ENCODE peak calls at places on chromosome 7, in five cellular contexts. One of them, this sample, is unnamed.

GRCh38 chr7:106542550-106543220 is 118.3 kb downstream of the CCDC71L start:
- DNase-seq in neuronal stem cell: peak; percentile 6
- DNase-seq in H9: peak; percentile 71
- DNase-seq in IMR-90: peak; percentile 89
- DNase-seq in H1: no peak
- DNase-seq in this sample: peak; percentile 86

GRCh38 chr7:157278791-157279678 is 57.8 kb upstream of the DNAJB6 start:
- DNase-seq in H1: no peak
- DNase-seq in H9: peak; percentile 65
- DNase-seq in neuronal stem cell: no peak
- DNase-seq in IMR-90: no peak
- DNase-seq in this sample: no peak

GRCh38 chr7:421056-421991 is 98.3 kb downstream of the PDGFA start:
- DNase-seq in neuronal stem cell: no peak
- DNase-seq in H1: peak; percentile 55
- DNase-seq in H9: no peak
- DNase-seq in IMR-90: no peak
- DNase-seq in this sample: no peak

GRCh38 chr7:123570390-123571182 is 13.0 kb upstream of the NDUFA5 start:
- DNase-seq in H9: no peak
- DNase-seq in neuronal stem cell: no peak
- DNase-seq in IMR-90: no peak
- DNase-seq in H1: no peak
- DNase-seq in this sample: no peak

GRCh38 chr7:70477051-70478010 is 654.6 kb upstream of the GALNT17 start:
- DNase-seq in H1: no peak
- DNase-seq in H9: no peak
- DNase-seq in neuronal stem cell: no peak
- DNase-seq in IMR-90: no peak
- DNase-seq in this sample: no peak

GRCh38 chr7:2436341-2437104 is 33.1 kb downstream of the CHST12 start:
- DNase-seq in IMR-90: no peak
- DNase-seq in H1: no peak
- DNase-seq in neuronal stem cell: no peak
- DNase-seq in H9: no peak
- DNase-seq in this sample: no peak

GRCh38 chr7:131370523-131370968 is 42.9 kb downstream of the MKLN1 start:
- DNase-seq in H9: peak; percentile 28
- DNase-seq in H1: no peak
- DNase-seq in neuronal stem cell: no peak
- DNase-seq in IMR-90: peak; percentile 66
- DNase-seq in this sample: peak; percentile 40

GRCh38 chr7:132417037-132417906 is 159.0 kb downstream of the PLXNA4 start:
- DNase-seq in IMR-90: no peak
- DNase-seq in H9: no peak
- DNase-seq in H1: no peak
- DNase-seq in neuronal stem cell: no peak
- DNase-seq in this sample: peak; percentile 56

GRCh38 chr7:151424799-151425198 is 15.0 kb upstream of the WDR86 start:
- DNase-seq in H9: no peak
- DNase-seq in H1: no peak
- DNase-seq in neuronal stem cell: no peak
- DNase-seq in IMR-90: peak; percentile 52
- DNase-seq in this sample: peak; percentile 77

GRCh38 chr7:74173074-74173473 is 1.1 kb upstream of the EIF4H start:
- DNase-seq in H9: peak; percentile 40
- DNase-seq in IMR-90: no peak
- DNase-seq in H1: no peak
- DNase-seq in neuronal stem cell: no peak
- DNase-seq in this sample: no peak

GRCh38 chr7:151256410-151257045 is 8.0 kb upstream of the SMARCD3 start:
- DNase-seq in neuronal stem cell: no peak
- DNase-seq in IMR-90: no peak
- DNase-seq in H1: no peak
- DNase-seq in H9: no peak
- DNase-seq in this sample: no peak

GRCh38 chr7:106485031-106485551 is 175.9 kb downstream of the CCDC71L start:
- DNase-seq in H9: no peak
- DNase-seq in H1: no peak
- DNase-seq in IMR-90: peak; percentile 91
- DNase-seq in neuronal stem cell: no peak
- DNase-seq in this sample: peak; percentile 93

GRCh38 chr7:128227246-128227645 is 13.8 kb upstream of the LEP start:
- DNase-seq in IMR-90: no peak
- DNase-seq in H1: no peak
- DNase-seq in H9: no peak
- DNase-seq in neuronal stem cell: no peak
- DNase-seq in this sample: no peak

GRCh38 chr7:1964913-1965578 is 267.7 kb downstream of the MAD1L1 start:
- DNase-seq in H9: no peak
- DNase-seq in H1: no peak
- DNase-seq in IMR-90: no peak
- DNase-seq in neuronal stem cell: no peak
- DNase-seq in this sample: no peak

GRCh38 chr7:19116121-19117080 is 1.0 kb downstream of the TWIST1 start:
- DNase-seq in H9: peak; percentile 63
- DNase-seq in H1: peak; percentile 77
- DNase-seq in neuronal stem cell: peak; percentile 46
- DNase-seq in IMR-90: peak; percentile 50
- DNase-seq in this sample: peak; percentile 38

GRCh38 chr7:112283382-112283910 is 77.0 kb downstream of the ZNF277 start:
- DNase-seq in H9: no peak
- DNase-seq in neuronal stem cell: no peak
- DNase-seq in IMR-90: no peak
- DNase-seq in H1: no peak
- DNase-seq in this sample: no peak

GRCh38 chr7:69814421-69814962 is 216.2 kb downstream of the AUTS2 start:
- DNase-seq in neuronal stem cell: peak; percentile 71
- DNase-seq in H9: peak; percentile 32
- DNase-seq in H1: no peak
- DNase-seq in IMR-90: no peak
- DNase-seq in this sample: no peak

GRCh38 chr7:139118803-139119485 is 9.4 kb upstream of the ZC3HAV1 start:
- DNase-seq in neuronal stem cell: no peak
- DNase-seq in H1: no peak
- DNase-seq in IMR-90: peak; percentile 37
- DNase-seq in H9: no peak
- DNase-seq in this sample: peak; percentile 50

GRCh38 chr7:103989200-103989784 is at the start of gene RELN:
- DNase-seq in H9: peak; percentile 48
- DNase-seq in neuronal stem cell: peak; percentile 63
- DNase-seq in IMR-90: peak; percentile 17
- DNase-seq in H1: peak; percentile 74
- DNase-seq in this sample: peak; percentile 19

GRCh38 chr7:74148491-74148890 is 25.7 kb upstream of the EIF4H start:
- DNase-seq in H1: no peak
- DNase-seq in neuronal stem cell: no peak
- DNase-seq in H9: no peak
- DNase-seq in IMR-90: no peak
- DNase-seq in this sample: no peak

GRCh38 chr7:56028942-56029630 is 22.2 kb downstream of the PSPH start:
- DNase-seq in H1: no peak
- DNase-seq in H9: no peak
- DNase-seq in neuronal stem cell: no peak
- DNase-seq in IMR-90: peak; percentile 93
- DNase-seq in this sample: peak; percentile 64

GRCh38 chr7:88116395-88116794 is 103.4 kb downstream of the SRI start:
- DNase-seq in IMR-90: no peak
- DNase-seq in H1: no peak
- DNase-seq in H9: no peak
- DNase-seq in neuronal stem cell: peak; percentile 4
- DNase-seq in this sample: no peak

GRCh38 chr7:65910237-65910636 is 37.4 kb downstream of the VKORC1L1 start:
- DNase-seq in H1: no peak
- DNase-seq in H9: no peak
- DNase-seq in neuronal stem cell: no peak
- DNase-seq in IMR-90: peak; percentile 33
- DNase-seq in this sample: no peak

GRCh38 chr7:121525155-121525819 is 129.2 kb upstream of the FAM3C start:
- DNase-seq in neuronal stem cell: no peak
- DNase-seq in IMR-90: no peak
- DNase-seq in H1: no peak
- DNase-seq in H9: no peak
- DNase-seq in this sample: no peak

GRCh38 chr7:121516791-121517305 is 120.7 kb upstream of the FAM3C start:
- DNase-seq in IMR-90: no peak
- DNase-seq in H1: no peak
- DNase-seq in H9: no peak
- DNase-seq in neuronal stem cell: no peak
- DNase-seq in this sample: no peak

GRCh38 chr7:121519548-121520521 is 123.7 kb upstream of the FAM3C start:
- DNase-seq in neuronal stem cell: no peak
- DNase-seq in H1: no peak
- DNase-seq in H9: no peak
- DNase-seq in IMR-90: no peak
- DNase-seq in this sample: peak; percentile 26

DNA sequence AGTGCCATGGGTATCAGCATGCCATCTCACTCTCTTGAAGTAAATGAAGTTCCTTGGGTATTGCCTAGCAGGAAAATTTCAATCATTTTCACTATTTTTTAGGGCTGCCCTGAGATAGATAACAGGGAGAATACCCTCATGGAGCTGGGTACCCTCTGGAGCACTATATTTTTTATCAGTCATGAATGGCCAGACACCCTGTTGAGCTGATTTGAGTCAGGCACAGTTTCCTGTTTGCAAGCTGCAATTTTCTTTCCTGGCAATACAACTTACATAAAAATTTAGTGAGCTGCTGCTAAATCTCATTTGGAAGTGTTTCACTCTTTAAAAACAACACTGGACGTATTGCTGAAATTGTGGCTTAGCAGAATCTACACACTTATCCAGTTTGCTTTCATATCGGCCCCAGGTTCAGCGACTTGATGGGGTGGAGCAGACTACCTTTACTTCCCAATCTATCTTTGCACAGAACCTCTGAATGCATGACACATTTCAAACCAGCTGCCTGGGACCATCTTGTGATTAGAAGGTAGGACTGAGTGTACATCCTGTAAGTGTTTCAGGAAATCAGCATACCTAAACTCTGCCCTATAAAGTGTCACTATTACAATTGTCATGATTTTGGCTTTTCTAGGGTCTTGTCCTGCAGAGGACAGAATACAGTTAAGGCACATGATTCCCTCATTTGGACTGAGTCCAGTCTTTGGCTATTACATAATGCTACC is 125.7 kb upstream of the FAM3C start:
- DNase-seq in H9: no peak
- DNase-seq in neuronal stem cell: no peak
- DNase-seq in IMR-90: no peak
- DNase-seq in H1: no peak
- DNase-seq in this sample: no peak
- H2AFZ ChIP-seq in H9: no peak overlapping the region
- H2AFZ ChIP-seq in neuronal stem cell: no peak overlapping the region
- H2AFZ ChIP-seq in IMR-90: no peak overlapping the region
- H2AFZ ChIP-seq in H1: peak overlapping the region; percentile 72
- H2AFZ ChIP-seq in this sample: no peak overlapping the region

GRCh38 chr7:5429857-5430611 is 6.4 kb upstream of the TNRC18 start:
- DNase-seq in H9: no peak
- DNase-seq in IMR-90: peak; percentile 30
- DNase-seq in H1: no peak
- DNase-seq in neuronal stem cell: no peak
- DNase-seq in this sample: no peak
- H3K27me3 ChIP-seq in H9: peaks cover 24% of the 10 kb centered on the region
- H3K27me3 ChIP-seq in IMR-90: no peaks in the 10 kb centered on the region
- H3K27me3 ChIP-seq in H1: peaks cover 57% of the 10 kb centered on the region
- H3K27me3 ChIP-seq in neuronal stem cell: peaks cover 9% of the 10 kb centered on the region
- H3K27me3 ChIP-seq in this sample: no peaks in the 10 kb centered on the region

GRCh38 chr7:92133133-92133736 is 1.0 kb downstream of the CYP51A1 start:
- DNase-seq in IMR-90: no peak
- DNase-seq in H9: no peak
- DNase-seq in neuronal stem cell: no peak
- DNase-seq in H1: no peak
- DNase-seq in this sample: peak; percentile 42
- H3K18ac ChIP-seq in IMR-90: no peak overlapping the region
- H3K18ac ChIP-seq in H9: no peak overlapping the region
- H3K18ac ChIP-seq in neuronal stem cell: no peak overlapping the region
- H3K18ac ChIP-seq in H1: no peak overlapping the region
- H3K18ac ChIP-seq in this sample: no peak overlapping the region

DNA sequence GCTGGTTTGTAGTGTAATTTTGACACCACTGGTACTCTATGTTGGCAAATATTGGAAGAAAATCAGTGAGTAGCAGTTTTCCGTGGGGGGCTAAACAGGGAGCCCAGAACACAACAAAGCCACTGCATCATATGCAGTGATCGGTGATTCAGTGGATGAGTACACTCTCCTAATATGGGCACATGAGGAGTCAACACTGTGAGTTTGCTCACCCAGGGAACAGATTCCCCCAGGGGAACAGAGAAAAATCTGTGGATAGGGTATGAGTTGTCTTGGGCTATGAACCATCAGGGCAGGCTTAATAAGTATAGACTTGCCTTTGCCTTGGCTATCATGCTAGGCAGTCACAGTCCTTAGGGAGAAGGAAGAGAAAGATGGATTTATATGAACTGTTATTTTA is 227.7 kb upstream of the SEMA3E start:
- DNase-seq in neuronal stem cell: no peak
- DNase-seq in IMR-90: peak; percentile 7
- DNase-seq in H1: no peak
- DNase-seq in H9: no peak
- DNase-seq in this sample: peak; percentile 25
- H2AFZ ChIP-seq in neuronal stem cell: no peak overlapping the region
- H2AFZ ChIP-seq in IMR-90: peak overlapping the region; percentile 33
- H2AFZ ChIP-seq in H1: peak overlapping the region; percentile 34
- H2AFZ ChIP-seq in H9: no peak overlapping the region
- H2AFZ ChIP-seq in this sample: no peak overlapping the region

GRCh38 chr7:98856021-98856422 is 13.8 kb downstream of the TMEM130 start:
- DNase-seq in H9: no peak
- DNase-seq in H1: no peak
- DNase-seq in IMR-90: peak; percentile 48
- DNase-seq in neuronal stem cell: no peak
- DNase-seq in this sample: no peak
- H3K27me3 ChIP-seq in H9: no peaks in the 10 kb centered on the region
- H3K27me3 ChIP-seq in H1: no peaks in the 10 kb centered on the region
- H3K27me3 ChIP-seq in IMR-90: no peaks in the 10 kb centered on the region
- H3K27me3 ChIP-seq in neuronal stem cell: no peaks in the 10 kb centered on the region
- H3K27me3 ChIP-seq in this sample: peaks cover 9% of the 10 kb centered on the region

GRCh38 chr7:8908889-8909288 is 475.5 kb downstream of the NXPH1 start:
- DNase-seq in H9: no peak
- DNase-seq in neuronal stem cell: no peak
- DNase-seq in H1: no peak
- DNase-seq in IMR-90: no peak
- DNase-seq in this sample: no peak
- H3K18ac ChIP-seq in H9: no peak overlapping the region
- H3K18ac ChIP-seq in neuronal stem cell: no peak overlapping the region
- H3K18ac ChIP-seq in H1: no peak overlapping the region
- H3K18ac ChIP-seq in IMR-90: no peak overlapping the region
- H3K18ac ChIP-seq in this sample: no peak overlapping the region

GRCh38 chr7:37341033-37341630 is 107.5 kb downstream of the ELMO1 start:
- DNase-seq in neuronal stem cell: no peak
- DNase-seq in H1: no peak
- DNase-seq in IMR-90: no peak
- DNase-seq in H9: no peak
- DNase-seq in this sample: no peak
- H2AFZ ChIP-seq in neuronal stem cell: no peak overlapping the region
- H2AFZ ChIP-seq in H1: no peak overlapping the region
- H2AFZ ChIP-seq in IMR-90: no peak overlapping the region
- H2AFZ ChIP-seq in H9: no peak overlapping the region
- H2AFZ ChIP-seq in this sample: no peak overlapping the region

GRCh38 chr7:117323877-117324699 is 1.2 kb upstream of the WNT2 start:
- DNase-seq in neuronal stem cell: peak; percentile 35
- DNase-seq in IMR-90: peak; percentile 70
- DNase-seq in H1: peak; percentile 72
- DNase-seq in H9: peak; percentile 49
- DNase-seq in this sample: peak; percentile 56
- H3K27me3 ChIP-seq in neuronal stem cell: peaks cover 19% of the 10 kb centered on the region
- H3K27me3 ChIP-seq in IMR-90: peaks cover 30% of the 10 kb centered on the region
- H3K27me3 ChIP-seq in H1: peaks cover 73% of the 10 kb centered on the region
- H3K27me3 ChIP-seq in H9: peaks cover 64% of the 10 kb centered on the region
- H3K27me3 ChIP-seq in this sample: peaks cover 27% of the 10 kb centered on the region